ENCODE peak calls at places on chromosomes 2 and 18, in seven cellular contexts. R, K, S, Q, L, M and E are unnamed samples.

GRCh38 chr2:10552220-10552870 is 104.2 kb upstream of the ODC1 start:
- DNase-seq in S (no peak), K (no peak), R (no peak), M (no peak), Q (no peak), L (no peak), E (no peak)

GRCh38 chr18:50879302-50880107 is 587 bp downstream of the ME2 start:
- DNase-seq in L (peak), Q (no peak), M (no peak), S (no peak), K (peak), R (peak), E (peak)

GRCh38 chr2:115807302-115807701 is 1364.9 kb downstream of the DPP10 start:
- DNase-seq in Q (no peak), S (no peak), K (no peak), L (no peak), M (no peak), R (no peak), E (no peak)

GRCh38 chr18:70181015-70181414 is 24.5 kb downstream of the RTTN start:
- DNase-seq in R (peak), K (peak), Q (no peak), L (no peak), S (no peak), M (peak), E (no peak)

GRCh38 chr2:186060744-186061143 is 322.1 kb downstream of the FSIP2 start:
- DNase-seq in R (no peak), S (no peak), L (no peak), Q (no peak), K (no peak), M (no peak), E (no peak)

GRCh38 chr18:76494541-76495403 is at the start of gene ZNF516:
- DNase-seq in K (no peak), S (no peak), L (no peak), M (no peak), R (no peak), Q (peak), E (no peak)

GRCh38 chr2:3628800-3629199 is 29.2 kb upstream of the ALLC start:
- DNase-seq in R (peak), Q (peak), K (no peak), M (peak), S (no peak), L (no peak), E (peak)

GRCh38 chr2:158772306-158773078 is 22.6 kb upstream of the DAPL1 start:
- DNase-seq in L (no peak), M (no peak), K (no peak), S (no peak), Q (no peak), R (no peak), E (no peak)

GRCh38 chr2:88868861-88869260 is 177.4 kb downstream of the RPIA start:
- DNase-seq in L (no peak), K (no peak), R (no peak), S (no peak), M (no peak), Q (no peak), E (no peak)

GRCh38 chr2:170155022-170155722 is 22.8 kb upstream of the MYO3B start:
- DNase-seq in L (no peak), Q (no peak), S (no peak), K (peak), R (peak), M (no peak), E (no peak)

GRCh38 chr2:49129034-49129433 is 25.3 kb downstream of the FSHR start:
- DNase-seq in Q (no peak), R (no peak), L (no peak), M (no peak), S (no peak), K (no peak), E (no peak)

GRCh38 chr2:38653715-38654494 is 12.0 kb upstream of the GALM start:
- DNase-seq in L (no peak), R (no peak), M (no peak), Q (no peak), S (no peak), K (no peak), E (no peak)

GRCh38 chr2:96531872-96532505 is 4.6 kb upstream of the ARID5A start:
- DNase-seq in L (peak), K (peak), S (peak), Q (peak), R (peak), M (peak), E (peak)
- TF ChIP-seq POLR2A in L (peak), K (no peak), S (peak), Q (peak), R (no peak), M (no peak), E (no peak)

GRCh38 chr2:222652856-222653255 is 3.0 kb downstream of the FARSB start:
- DNase-seq in R (no peak), K (peak), Q (no peak), M (no peak), L (peak), S (no peak), E (no peak)

GRCh38 chr2:222655406-222655747 is 515 bp downstream of the FARSB start:
- DNase-seq in R (peak), Q (no peak), M (peak), S (no peak), K (no peak), L (peak), E (no peak)

GRCh38 chr2:222655748-222656543 is at the start of gene FARSB:
- DNase-seq in S (peak), Q (peak), K (peak), M (peak), R (peak), L (peak), E (peak)

GRCh38 chr2:222653280-222653679 is 2.6 kb downstream of the FARSB start:
- DNase-seq in K (no peak), M (no peak), Q (no peak), L (no peak), R (no peak), S (no peak), E (no peak)

GRCh38 chr2:222656544-222657446 is 903 bp upstream of the FARSB start:
- DNase-seq in R (no peak), L (no peak), M (no peak), S (no peak), Q (no peak), K (no peak), E (no peak)
- H3K4me3 ChIP-seq in R (peak), L (peak), M (peak), S (peak), Q (peak), K (peak), E (no peak)

GRCh38 chr18:74226666-74227065 is 65.1 kb downstream of the CYB5A start:
- DNase-seq in K (no peak), R (no peak), L (no peak), M (no peak), Q (no peak), S (no peak), E (peak)

GRCh38 chr18:74229005-74229404 is 62.8 kb downstream of the CYB5A start:
- DNase-seq in M (no peak), Q (no peak), L (no peak), K (no peak), S (no peak), R (no peak), E (no peak)

GRCh38 chr18:74228312-74228711 is 63.5 kb downstream of the CYB5A start:
- DNase-seq in S (no peak), L (no peak), R (no peak), Q (no peak), M (no peak), K (no peak), E (no peak)

GRCh38 chr18:74225193-74225840 is 66.4 kb downstream of the CYB5A start:
- DNase-seq in K (no peak), M (no peak), Q (no peak), R (no peak), S (peak), L (no peak), E (peak)

DNA sequence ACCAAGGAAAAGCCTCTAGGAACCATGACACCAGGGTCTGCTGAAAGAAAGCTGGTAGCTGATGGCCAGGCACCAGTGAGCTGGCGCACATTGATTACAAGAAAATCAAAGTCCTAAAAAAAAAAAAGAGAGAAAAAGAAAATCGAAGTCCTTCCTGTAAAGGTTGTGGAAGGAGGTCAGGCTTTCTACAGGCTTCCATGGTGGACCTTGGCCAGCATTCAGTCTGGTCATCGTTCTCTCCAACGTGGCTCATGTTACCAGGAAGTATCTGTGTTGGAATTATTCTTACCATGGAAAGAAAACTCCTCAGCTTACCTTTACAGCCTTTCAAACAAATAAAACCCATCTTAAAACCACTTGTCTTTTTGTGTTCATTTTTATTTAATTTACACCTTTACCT is 65.6 kb downstream of the CYB5A start:
- DNase-seq in K (no peak), Q (no peak), S (peak), L (no peak), R (no peak), M (no peak), E (no peak)
- TF ChIP-seq CTCF in K (no peak), Q (no peak), S (no peak), L (no peak), R (no peak), M (no peak), E (no peak)

DNA sequence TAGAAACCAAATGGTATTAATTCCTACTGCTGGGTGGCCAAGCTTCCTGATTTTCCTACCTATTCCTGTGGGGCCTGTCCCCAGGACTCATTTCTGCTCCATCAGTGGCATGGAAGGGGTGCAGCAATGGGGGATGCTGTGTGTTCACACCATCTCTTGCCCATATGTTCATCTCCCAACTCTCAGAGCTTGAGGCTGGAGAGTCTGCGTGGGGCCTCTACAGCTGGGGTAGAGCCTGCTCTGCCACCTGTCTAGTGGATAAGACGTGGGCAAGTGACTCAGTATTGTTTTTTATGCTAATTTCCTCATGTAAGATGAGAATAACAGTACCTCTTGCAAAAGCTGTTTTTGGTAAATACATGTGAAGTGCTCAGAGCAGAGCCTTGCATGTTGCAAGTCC is 149.8 kb downstream of the ACTR3 start:
- DNase-seq in S (no peak), M (no peak), Q (no peak), L (no peak), K (no peak), R (no peak), E (no peak)
- TF ChIP-seq POLR2A in S (no peak), M (no peak), Q (no peak), L (no peak), K (no peak), R (no peak), E (no peak)

DNA sequence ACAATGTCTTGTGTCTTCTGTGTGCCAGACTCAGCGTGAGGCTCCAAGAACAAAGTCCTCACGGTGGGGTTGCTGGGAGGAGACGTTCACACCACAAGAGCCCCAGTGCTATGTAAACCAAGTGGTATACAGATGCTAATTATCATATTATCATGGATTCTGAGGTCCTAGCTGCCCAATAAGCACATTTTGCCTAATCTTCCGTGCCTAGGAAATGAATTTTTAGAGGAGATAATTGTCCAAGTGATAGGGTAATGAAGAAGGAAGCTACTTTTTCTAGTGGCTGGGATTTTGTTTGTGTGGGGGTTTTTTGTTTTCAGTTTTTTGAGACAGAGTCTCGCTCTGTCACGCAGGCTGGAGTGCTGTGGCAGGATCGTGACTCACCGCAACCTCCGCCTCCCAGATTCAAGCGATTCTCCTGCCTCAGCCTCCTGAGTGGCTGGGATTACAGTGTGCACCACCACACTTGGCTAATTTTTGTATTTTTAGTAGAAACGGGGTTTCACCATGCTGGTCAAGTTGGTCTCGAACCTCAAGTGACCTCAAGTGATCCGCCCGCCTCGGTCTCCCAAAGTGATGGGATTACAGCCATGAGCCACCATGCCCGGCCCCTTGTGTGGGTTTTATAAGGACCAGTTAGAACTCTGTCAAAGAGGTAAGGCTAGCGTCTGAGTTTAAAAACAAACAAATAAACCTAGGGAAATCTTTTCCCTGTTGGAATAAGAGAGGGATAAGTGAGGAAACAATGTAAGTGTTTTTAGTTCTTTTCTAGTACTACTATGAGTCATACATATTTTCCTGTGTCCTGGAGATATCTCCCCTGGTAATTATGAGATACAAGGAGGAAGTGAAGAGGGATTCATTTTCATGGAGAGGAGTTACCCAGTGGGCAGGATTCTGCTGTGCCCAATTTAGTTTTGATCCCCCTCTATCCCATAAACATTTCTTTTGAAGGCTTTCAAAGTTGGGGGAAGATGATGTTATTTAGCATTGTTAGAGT is 9.5 kb upstream of the SMAD7 start:
- DNase-seq in M (no peak), L (no peak), R (no peak), Q (no peak), K (peak), S (no peak), E (no peak)
- H3K4me3 ChIP-seq in M (peak), L (no peak), R (no peak), Q (no peak), K (no peak), S (no peak), E (no peak)

GRCh38 chr2:20222769-20223344 is 2.1 kb downstream of the SDC1 start:
- DNase-seq in R (no peak), S (no peak), L (no peak), Q (no peak), M (no peak), K (no peak), E (no peak)

GRCh38 chr2:20221939-20222768 is 2.8 kb downstream of the SDC1 start:
- DNase-seq in L (no peak), K (no peak), S (no peak), M (no peak), R (no peak), Q (no peak), E (no peak)

GRCh38 chr2:20224716-20225293 is at the start of gene SDC1:
- DNase-seq in M (no peak), L (peak), Q (peak), K (peak), R (peak), S (peak), E (peak)

GRCh38 chr2:20224191-20224715 is 677 bp downstream of the SDC1 start:
- DNase-seq in K (no peak), S (no peak), L (no peak), M (no peak), Q (no peak), R (no peak), E (peak)

GRCh38 chr2:20223345-20224190 is 1.4 kb downstream of the SDC1 start:
- DNase-seq in Q (peak), M (no peak), S (peak), R (peak), L (no peak), K (peak), E (no peak)
- TF ChIP-seq CTCF in Q (no peak), M (no peak), S (no peak), R (peak), L (no peak), K (no peak), E (no peak)

DNA sequence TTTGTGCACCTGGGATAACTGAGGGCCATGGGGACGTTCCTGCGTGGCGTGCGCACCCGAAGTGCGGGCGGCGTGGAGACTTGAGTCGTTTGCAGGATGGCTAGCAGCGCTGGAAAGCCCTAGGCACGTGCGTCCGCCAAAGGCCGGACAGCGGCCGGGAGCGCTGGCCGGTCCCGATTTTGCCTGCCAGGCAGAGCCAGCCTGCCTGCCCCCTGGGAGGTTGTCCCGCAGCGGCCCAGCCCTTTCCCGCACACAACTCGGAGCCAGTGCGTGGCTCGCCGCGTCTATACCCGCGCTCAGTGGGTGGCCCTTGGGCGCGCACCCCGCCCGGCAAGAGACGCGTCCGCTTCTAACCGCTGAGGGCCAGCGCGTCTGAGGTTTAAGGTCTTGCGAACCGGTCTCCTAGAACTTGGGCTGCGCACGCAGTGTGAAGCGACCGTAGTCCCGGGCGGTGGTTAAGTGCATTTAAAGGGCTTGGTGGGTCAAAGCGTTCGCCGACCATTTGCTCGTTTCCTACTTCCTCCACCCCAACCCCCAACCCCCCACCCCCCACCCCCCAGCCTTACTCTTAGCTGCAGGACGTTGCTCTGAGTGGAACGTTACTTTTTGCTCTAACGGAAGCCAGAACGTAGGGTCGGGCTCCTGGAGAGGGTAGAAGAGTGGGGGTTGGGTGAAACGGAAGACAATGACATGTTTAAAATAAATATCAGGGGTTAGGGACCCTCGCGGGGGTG is 627 bp downstream of the CDCA7 start:
- DNase-seq in K (peak), S (no peak), Q (peak), R (peak), M (peak), L (peak), E (peak)
- TF ChIP-seq POLR2A in K (no peak), S (no peak), Q (no peak), R (peak), M (no peak), L (no peak), E (no peak)

DNA sequence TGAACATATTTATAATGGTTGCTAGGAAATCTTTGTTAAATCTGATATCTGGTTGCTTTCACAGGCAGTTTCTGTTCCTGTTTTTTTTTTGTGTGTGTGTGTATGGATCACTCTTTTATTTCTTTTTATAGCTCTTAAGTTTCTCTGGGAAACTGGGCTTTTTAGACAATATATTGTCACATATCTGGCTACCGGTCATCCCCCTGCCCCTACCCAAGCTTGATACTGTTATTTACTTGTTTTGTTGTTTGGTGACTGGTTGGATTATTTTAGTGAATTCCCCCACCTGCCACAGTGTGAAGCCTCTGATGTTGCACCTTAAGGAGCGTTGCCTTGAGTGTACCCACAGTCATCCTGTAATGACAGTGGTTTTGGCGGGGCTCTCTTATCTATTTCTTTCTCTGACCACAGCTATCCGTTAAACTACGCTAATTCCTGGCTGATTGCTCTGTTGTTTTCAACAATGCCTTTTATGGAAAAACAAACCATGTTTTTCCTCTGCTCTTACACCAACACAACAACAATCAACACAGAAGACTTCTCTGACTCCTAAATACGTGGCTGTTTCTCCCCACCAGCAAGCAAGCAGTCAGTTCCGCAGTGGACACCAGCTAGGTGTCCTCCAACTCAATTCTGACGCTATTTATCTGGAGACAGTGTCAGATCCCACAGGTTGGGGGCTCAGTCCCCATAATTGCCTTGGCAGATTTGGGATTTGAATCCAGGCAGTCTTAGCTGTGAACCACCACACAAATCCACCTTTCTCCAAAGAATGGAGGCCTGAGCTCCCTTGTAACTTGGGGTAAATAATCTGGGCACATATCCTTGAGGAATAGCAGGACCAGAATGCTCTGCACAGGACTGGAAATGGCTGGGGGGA is 10.9 kb downstream of the GNLY start:
- DNase-seq in K (no peak), S (no peak), L (no peak), Q (no peak), R (no peak), M (no peak), E (peak)
- H3K4me3 ChIP-seq in K (no peak), S (no peak), L (no peak), Q (no peak), R (no peak), M (no peak), E (no peak)